ENCODE peak calls at places on chromosomes 5 and 9, in eight cellular contexts. M is vagina; K is CD8-positive, alpha-beta T cell; C is mammary epithelial cell; G is fibroblast of lung; L is endodermal cell; W is small intestine; E is upper lobe of right lung. O is an unnamed sample.

GRCh38 chr5:106964102-106964501 is 706.6 kb downstream of the EFNA5 start:
- DNase-seq in M (no peak), K (no peak), C (peak; percentile 9), G (peak; percentile 70), L (no peak), W (peak; percentile 72), E (no peak), O (no peak)

GRCh38 chr5:150112211-150113046 is 26.1 kb upstream of the CSF1R start:
- DNase-seq in M (no peak), K (no peak), C (peak; percentile 79), G (peak; percentile 93), L (peak; percentile 63), W (no peak), E (peak; percentile 65), O (peak; percentile 58)

GRCh38 chr5:44740655-44741054 is 68.1 kb upstream of the MRPS30 start:
- DNase-seq in M (no peak), K (no peak), C (peak; percentile 4), G (no peak), L (no peak), W (no peak), E (no peak), O (no peak)

GRCh38 chr5:74093501-74093993 is 467.6 kb downstream of the ARHGEF28 start:
- DNase-seq in M (no peak), K (no peak), C (no peak), G (no peak), L (no peak), W (peak; percentile 13), E (no peak), O (no peak)

GRCh38 chr5:178685386-178686059 is 44.9 kb downstream of the ZNF354A start:
- DNase-seq in M (no peak), K (no peak), C (no peak), G (no peak), L (no peak), W (no peak), E (peak; percentile 10), O (no peak)

GRCh38 chr5:180785794-180786221 is 16.8 kb downstream of the MGAT1 start:
- DNase-seq in M (no peak), K (no peak), C (peak; percentile 40), G (peak; percentile 83), L (peak; percentile 93), W (no peak), E (peak; percentile 66), O (peak; percentile 48)

GRCh38 chr9:119370816-119371215 is 1.6 kb upstream of the BRINP1 start:
- DNase-seq in M (no peak), K (no peak), C (peak; percentile 35), G (peak; percentile 28), L (peak; percentile 94), W (peak; percentile 4), E (peak; percentile 68), O (peak; percentile 71)

GRCh38 chr9:75239176-75239575 is 150.9 kb downstream of the OSTF1 start:
- DNase-seq in M (no peak), K (no peak), C (peak; percentile 91), G (peak; percentile 8), L (no peak), W (peak; percentile 16), E (peak; percentile 74), O (no peak)

GRCh38 chr5:12772276-12772675 is 868.0 kb upstream of the CTNND2 start:
- DNase-seq in M (no peak), K (no peak), C (no peak), G (no peak), L (no peak), W (no peak), E (no peak), O (no peak)

GRCh38 chr9:124964056-124964455 is 23.2 kb upstream of the GOLGA1 start:
- DNase-seq in M (no peak), K (no peak), C (no peak), G (no peak), L (no peak), W (no peak), E (no peak), O (no peak)

GRCh38 chr5:76388236-76388635 is 14.8 kb upstream of the IQGAP2 start:
- DNase-seq in M (no peak), K (no peak), C (no peak), G (no peak), L (no peak), W (no peak), E (no peak), O (no peak)

GRCh38 chr9:70832487-70832886 is 288.9 kb downstream of the TRPM3 start:
- DNase-seq in M (no peak), K (no peak), C (peak; percentile 49), G (no peak), L (no peak), W (no peak), E (no peak), O (no peak)

GRCh38 chr9:7533376-7534090 is 266.0 kb downstream of the DMAC1 start:
- DNase-seq in M (no peak), K (no peak), C (no peak), G (no peak), L (no peak), W (no peak), E (no peak), O (no peak)

GRCh38 chr9:110655723-110656641 is 12.6 kb upstream of the MUSK start:
- DNase-seq in M (no peak), K (no peak), C (no peak), G (no peak), L (no peak), W (no peak), E (no peak), O (peak; percentile 32)

GRCh38 chr9:114004221-114004716 is 73.8 kb downstream of the AMBP start:
- DNase-seq in M (peak; percentile 54), K (no peak), C (no peak), G (peak; percentile 65), L (peak; percentile 22), W (no peak), E (peak; percentile 63), O (peak; percentile 38)

GRCh38 chr5:141821430-141821925 is 56.7 kb downstream of the PCDH1 start:
- DNase-seq in M (no peak), K (no peak), C (peak; percentile 75), G (peak; percentile 85), L (peak; percentile 77), W (no peak), E (no peak), O (no peak)

GRCh38 chr5:107519900-107520354 is 150.8 kb downstream of the EFNA5 start:
- DNase-seq in M (no peak), K (no peak), C (peak; percentile 29), G (peak; percentile 40), L (no peak), W (no peak), E (no peak), O (no peak)

GRCh38 chr5:83718195-83718825 is 2.3 kb downstream of the HAPLN1 start:
- DNase-seq in M (no peak), K (no peak), C (peak; percentile 35), G (peak; percentile 69), L (peak; percentile 69), W (peak; percentile 70), E (no peak), O (peak; percentile 49)

GRCh38 chr9:126724226-126724625 is 80.6 kb upstream of the ZBTB43 start:
- DNase-seq in M (no peak), K (no peak), C (no peak), G (no peak), L (no peak), W (no peak), E (no peak), O (no peak)

GRCh38 chr5:116778015-116778414 is 203.4 kb upstream of the SEMA6A start:
- DNase-seq in M (no peak), K (no peak), C (no peak), G (no peak), L (peak; percentile 86), W (no peak), E (no peak), O (peak; percentile 48)

GRCh38 chr9:4375424-4376195 is 75.7 kb upstream of the GLIS3 start:
- DNase-seq in M (no peak), K (no peak), C (peak; percentile 56), G (peak; percentile 69), L (no peak), W (no peak), E (no peak), O (no peak)

DNA sequence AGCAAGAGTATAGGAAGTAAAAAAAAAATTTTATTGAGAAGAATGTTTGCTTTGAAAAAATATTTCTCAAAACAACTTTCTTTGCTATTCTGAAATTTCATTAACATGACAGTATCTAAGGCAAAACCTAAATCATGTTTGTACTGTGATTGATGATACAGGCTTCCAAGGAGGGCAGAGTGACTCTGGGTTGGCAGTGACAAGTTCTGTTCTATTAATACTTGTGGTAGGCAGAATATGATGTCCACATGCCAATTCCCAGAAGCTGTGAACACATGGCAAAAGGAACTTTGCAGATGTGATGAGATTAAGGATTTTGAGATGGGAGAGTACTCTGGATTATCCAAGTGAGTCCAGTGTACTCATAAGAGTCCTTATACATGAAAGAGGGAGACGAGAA is 16.6 kb downstream of the CCDC125 start:
- DNase-seq in M (no peak), K (no peak), C (no peak), G (no peak), L (no peak), W (no peak), E (no peak), O (no peak)
- H3K4me1 ChIP-seq in M (no peaks in the 10 kb centered on the region), K (no peaks in the 10 kb centered on the region), C (no peaks in the 10 kb centered on the region), G (no peaks in the 10 kb centered on the region), L (peaks cover 7% of the 10 kb centered on the region), W (no peaks in the 10 kb centered on the region), E (no peaks in the 10 kb centered on the region), O (no peaks in the 10 kb centered on the region)

GRCh38 chr5:6724321-6724929 is 11.2 kb downstream of the TENT4A start:
- DNase-seq in M (no peak), K (no peak), C (no peak), G (no peak), L (no peak), W (no peak), E (no peak), O (no peak)
- H3K4me1 ChIP-seq in M (peaks cover 84% of the 10 kb centered on the region), K (peaks cover 79% of the 10 kb centered on the region), C (peaks cover 15% of the 10 kb centered on the region), G (peaks cover 14% of the 10 kb centered on the region), L (peaks cover 3% of the 10 kb centered on the region), W (no peaks in the 10 kb centered on the region), E (peaks cover 52% of the 10 kb centered on the region), O (peaks cover 14% of the 10 kb centered on the region)

GRCh38 chr5:886716-887325 is 5.8 kb downstream of the BRD9 start:
- DNase-seq in M (no peak), K (no peak), C (no peak), G (no peak), L (no peak), W (no peak), E (no peak), O (no peak)

GRCh38 chr5:887947-888640 is 4.5 kb downstream of the BRD9 start:
- DNase-seq in M (no peak), K (no peak), C (no peak), G (no peak), L (no peak), W (no peak), E (no peak), O (no peak)

GRCh38 chr5:891837-892389 is 688 bp downstream of the BRD9 start:
- DNase-seq in M (no peak), K (no peak), C (peak; percentile 19), G (peak; percentile 28), L (peak; percentile 58), W (peak; percentile 49), E (no peak), O (peak; percentile 27)

GRCh38 chr5:891117-891836 is 1.3 kb downstream of the BRD9 start:
- DNase-seq in M (no peak), K (no peak), C (peak; percentile 75), G (peak; percentile 8), L (peak; percentile 79), W (peak; percentile 78), E (no peak), O (no peak)

GRCh38 chr5:889075-889710 is 3.4 kb downstream of the BRD9 start:
- DNase-seq in M (no peak), K (no peak), C (no peak), G (no peak), L (no peak), W (no peak), E (no peak), O (no peak)
- H3K4me1 ChIP-seq in M (peaks cover 22% of the 10 kb centered on the region), K (peaks cover 17% of the 10 kb centered on the region), C (peaks cover 23% of the 10 kb centered on the region), G (peaks cover 4% of the 10 kb centered on the region), L (peaks cover 4% of the 10 kb centered on the region), W (no peaks in the 10 kb centered on the region), E (peaks cover 15% of the 10 kb centered on the region), O (peaks cover 12% of the 10 kb centered on the region)

GRCh38 chr5:172957458-172957857 is 1.8 kb upstream of the RPL26L1 start:
- DNase-seq in M (no peak), K (no peak), C (no peak), G (no peak), L (no peak), W (no peak), E (no peak), O (no peak)
- H3K4me1 ChIP-seq in M (peaks cover 24% of the 10 kb centered on the region), K (peaks cover 13% of the 10 kb centered on the region), C (peaks cover 22% of the 10 kb centered on the region), G (peaks cover 13% of the 10 kb centered on the region), L (no peaks in the 10 kb centered on the region), W (peaks cover 1% of the 10 kb centered on the region), E (peaks cover 12% of the 10 kb centered on the region), O (peaks cover 12% of the 10 kb centered on the region)

O was measured in testis.